ENCODE peak calls at places on chromosomes 6 and 20, in nine cellular contexts. O is H9, M is cardiac muscle cell, A is PC-3, H is esophagus squamous epithelium, D is HCT116, S is fibroblast of lung, X is AG04450, K is left lung. T is an unnamed sample.

GRCh38 chr20:49982346-49983122 is at the start of gene SNAI1:
- DNase-seq in O (peak; percentile 91), M (peak; percentile 89), A (peak; percentile 96), H (no peak), D (peak; percentile 66), S (peak; percentile 82), X (peak; percentile 73), K (peak; percentile 90), T (peak; percentile 87)

GRCh38 chr6:33589723-33590530 is 9.9 kb upstream of the BAK1 start:
- DNase-seq in O (peak; percentile 87), M (peak; percentile 69), A (peak; percentile 94), H (no peak), D (peak; percentile 87), S (peak; percentile 91), X (peak; percentile 57), K (peak; percentile 87), T (peak; percentile 49)

GRCh38 chr20:41587956-41588355 is 30.2 kb downstream of the CHD6 start:
- DNase-seq in O (no peak), M (peak; percentile 78), A (peak; percentile 78), H (no peak), D (no peak), S (peak; percentile 89), X (peak; percentile 13), K (no peak), T (no peak)

GRCh38 chr20:46402236-46402886 is 4.1 kb downstream of the ELMO2 start:
- DNase-seq in O (no peak), M (peak; percentile 13), A (no peak), H (no peak), D (no peak), S (peak; percentile 58), X (no peak), K (no peak), T (no peak)

GRCh38 chr6:1619666-1620503 is 10.2 kb downstream of the FOXC1 start:
- DNase-seq in O (peak; percentile 75), M (no peak), A (no peak), H (no peak), D (no peak), S (no peak), X (no peak), K (peak; percentile 84), T (no peak)

GRCh38 chr6:157997893-157998608 is 16.4 kb downstream of the SYNJ2 start:
- DNase-seq in O (no peak), M (no peak), A (no peak), H (no peak), D (no peak), S (no peak), X (no peak), K (peak; percentile 23), T (no peak)

GRCh38 chr6:110509617-110510231 is 33.3 kb upstream of the SLC22A16 start:
- DNase-seq in O (no peak), M (peak; percentile 65), A (peak; percentile 94), H (no peak), D (peak; percentile 68), S (peak; percentile 94), X (no peak), K (no peak), T (no peak)

GRCh38 chr6:101397199-101397598 is 3.7 kb downstream of the GRIK2 start:
- DNase-seq in O (no peak), M (peak; percentile 33), A (peak; percentile 29), H (no peak), D (no peak), S (peak; percentile 20), X (no peak), K (no peak), T (no peak)

GRCh38 chr6:39791311-39791710 is 865 bp upstream of the DAAM2 start:
- DNase-seq in O (no peak), M (peak; percentile 48), A (no peak), H (no peak), D (no peak), S (no peak), X (no peak), K (no peak), T (no peak)

GRCh38 chr6:161068296-161068695 is 76.7 kb downstream of the MAP3K4 start:
- DNase-seq in O (no peak), M (no peak), A (no peak), H (no peak), D (no peak), S (no peak), X (no peak), K (no peak), T (no peak)

GRCh38 chr6:148874698-148875293 is 128.0 kb downstream of the UST start:
- DNase-seq in O (no peak), M (peak; percentile 64), A (no peak), H (no peak), D (no peak), S (peak; percentile 90), X (no peak), K (no peak), T (no peak)

GRCh38 chr20:5741089-5741488 is 9.1 kb upstream of the SHLD1 start:
- DNase-seq in O (no peak), M (peak; percentile 33), A (no peak), H (no peak), D (no peak), S (peak; percentile 65), X (no peak), K (no peak), T (no peak)
- H3K27ac ChIP-seq in O (no peak overlapping the region), M (no peak overlapping the region), A (no peak overlapping the region), H (no peak overlapping the region), D (no peak overlapping the region), S (no peak overlapping the region), X (no peak overlapping the region), K (no peak overlapping the region), T (no peak overlapping the region)

DNA sequence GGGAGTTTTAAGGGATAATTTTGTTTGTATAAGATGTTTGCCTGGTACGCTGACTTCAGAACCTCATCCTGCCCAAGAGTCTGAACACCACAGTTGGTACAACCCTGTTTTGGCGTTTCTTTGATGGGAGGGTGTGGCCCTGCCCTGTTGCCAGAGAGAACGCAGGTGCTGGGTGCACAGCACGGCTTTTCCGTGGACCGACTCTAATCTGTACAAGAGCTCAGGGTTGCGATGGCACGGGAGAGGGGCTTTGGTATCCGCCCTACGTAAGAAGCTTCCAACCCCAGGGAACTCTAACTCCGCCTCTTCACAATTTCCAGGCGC is 1.3 kb downstream of the CYP24A1 start:
- DNase-seq in O (no peak), M (no peak), A (peak; percentile 37), H (no peak), D (no peak), S (no peak), X (no peak), K (no peak), T (no peak)
- H3K27me3 ChIP-seq in O (peaks cover 36% of the 10 kb centered on the region), M (peaks cover 93% of the 10 kb centered on the region), A (no peaks in the 10 kb centered on the region), H (peaks cover 95% of the 10 kb centered on the region), D (no peaks in the 10 kb centered on the region), S (peaks cover 50% of the 10 kb centered on the region), X (peaks cover 64% of the 10 kb centered on the region), K (peaks cover 100% of the 10 kb centered on the region), T (peaks cover 27% of the 10 kb centered on the region)

DNA sequence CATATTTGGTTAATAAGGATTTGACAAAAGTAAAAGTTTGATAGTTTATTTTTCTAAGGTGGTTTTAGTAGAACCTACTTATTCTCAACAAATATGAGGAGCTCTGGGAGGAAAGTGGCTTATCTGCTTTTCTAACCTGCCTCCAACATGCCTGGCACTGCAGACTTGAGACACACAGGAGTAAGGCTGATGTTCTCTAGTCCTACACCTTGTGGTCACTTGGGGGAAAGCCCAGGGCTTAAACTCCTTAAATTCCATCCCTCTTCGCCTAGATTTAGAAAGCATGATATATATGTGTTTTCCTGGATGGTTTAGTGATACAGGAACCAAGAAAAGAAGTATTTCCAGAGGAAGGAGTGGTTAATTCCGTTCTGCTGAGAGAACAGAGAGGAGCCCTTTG is 39.9 kb upstream of the SAMD5 start:
- DNase-seq in O (no peak), M (no peak), A (no peak), H (no peak), D (no peak), S (no peak), X (no peak), K (no peak), T (no peak)
- TF ChIP-seq CTCF in O (peak; percentile 60), M (no peak), A (no peak), H (no peak), D (peak; percentile 24), S (no peak), X (no peak), K (no peak), T (no peak)

GRCh38 chr6:8943073-8943472 is 507.7 kb upstream of the SLC35B3 start:
- DNase-seq in O (no peak), M (no peak), A (no peak), H (no peak), D (no peak), S (no peak), X (no peak), K (no peak), T (no peak)

GRCh38 chr6:8947900-8948299 is 512.6 kb upstream of the SLC35B3 start:
- DNase-seq in O (no peak), M (no peak), A (no peak), H (no peak), D (no peak), S (no peak), X (no peak), K (no peak), T (no peak)

GRCh38 chr6:8940356-8940755 is 505.0 kb upstream of the SLC35B3 start:
- DNase-seq in O (no peak), M (no peak), A (peak; percentile 37), H (no peak), D (no peak), S (no peak), X (no peak), K (no peak), T (no peak)

GRCh38 chr6:8941578-8941977 is 506.2 kb upstream of the SLC35B3 start:
- DNase-seq in O (no peak), M (no peak), A (no peak), H (no peak), D (no peak), S (no peak), X (no peak), K (no peak), T (no peak)

GRCh38 chr6:8944548-8944947 is 509.2 kb upstream of the SLC35B3 start:
- DNase-seq in O (no peak), M (no peak), A (no peak), H (no peak), D (no peak), S (no peak), X (no peak), K (no peak), T (no peak)
- H3K27ac ChIP-seq in O (no peak overlapping the region), M (no peak overlapping the region), A (no peak overlapping the region), H (no peak overlapping the region), D (no peak overlapping the region), S (no peak overlapping the region), X (no peak overlapping the region), K (no peak overlapping the region), T (no peak overlapping the region)

T was measured in CD8-positive, alpha-beta T cell.